ENCODE peak calls at places on chromosomes 5 and 9, in four cellular contexts. R, T, K and Q are unnamed samples.

GRCh38 chr5:160173-160510 is 31.2 kb upstream of the LRRC14B start:
- DNase-seq in R (no peak), T (peak), K (no peak), Q (peak)

GRCh38 chr9:131755541-131756198 is 15.8 kb upstream of the RAPGEF1 start:
- DNase-seq in R (peak), T (peak), K (peak), Q (peak)

GRCh38 chr9:107447834-107448233 is 41.7 kb downstream of the KLF4 start:
- DNase-seq in R (no peak), T (no peak), K (no peak), Q (no peak)

GRCh38 chr5:17723876-17724275 is 89.6 kb downstream of the TAF11L14 start:
- DNase-seq in R (no peak), T (no peak), K (no peak), Q (no peak)

GRCh38 chr9:77707696-77708095 is 59.6 kb upstream of the GNA14 start:
- DNase-seq in R (no peak), T (peak), K (peak), Q (peak)

GRCh38 chr5:173530547-173530946 is 85.9 kb downstream of the BOD1 start:
- DNase-seq in R (no peak), T (peak), K (no peak), Q (no peak)

GRCh38 chr5:122129332-122129731 is at the start of gene ZNF474:
- DNase-seq in R (no peak), T (peak), K (peak), Q (peak)

GRCh38 chr9:127102788-127103187 is 19.6 kb downstream of the ANGPTL2 start:
- DNase-seq in R (no peak), T (no peak), K (no peak), Q (no peak)

GRCh38 chr5:58787982-58788381 is 205.1 kb downstream of the RAB3C start:
- DNase-seq in R (no peak), T (no peak), K (no peak), Q (no peak)

GRCh38 chr5:10303699-10304170 is 4.0 kb downstream of the CMBL start:
- DNase-seq in R (no peak), T (no peak), K (no peak), Q (no peak)

GRCh38 chr9:110588296-110588695 is 8.8 kb upstream of the SVEP1 start:
- DNase-seq in R (no peak), T (peak), K (no peak), Q (no peak)

GRCh38 chr9:128026255-128027165 is 40.6 kb downstream of the NAIF1 start:
- DNase-seq in R (peak), T (peak), K (peak), Q (no peak)